ENCODE peak calls at places on chromosomes 3 and 15, in seven cellular contexts. F is AG04450, N is IMR-90, Z is psoas muscle, X is Peyer's patch, I is A673, R is ascending aorta. G is an unnamed sample.

GRCh38 chr3:10817506-10817905 is 1.5 kb downstream of the SLC6A11 start:
- DNase-seq in F (no peak), N (no peak), I (no peak), Z (no peak), X (no peak), R (no peak), G (peak; percentile 23)

GRCh38 chr3:70090322-70090913 is 90.9 kb downstream of the SAMMSON start:
- DNase-seq in I (peak; percentile 12), X (no peak), Z (no peak), F (no peak), N (peak; percentile 28), R (no peak), G (no peak)

GRCh38 chr15:57747206-57747605 is 40.7 kb downstream of the POLR2M start:
- DNase-seq in R (no peak), N (no peak), X (no peak), Z (peak; percentile 59), I (no peak), F (no peak), G (no peak)

GRCh38 chr15:76776480-76776879 is 128.7 kb downstream of the SCAPER start:
- DNase-seq in Z (no peak), F (no peak), I (no peak), X (no peak), R (no peak), N (no peak), G (no peak)

GRCh38 chr15:91263632-91264477 is 163.8 kb downstream of the SV2B start:
- DNase-seq in X (no peak), F (no peak), I (no peak), R (peak; percentile 27), N (peak; percentile 17), Z (peak; percentile 87), G (no peak)

GRCh38 chr3:31695280-31696008 is 162.7 kb downstream of the STT3B start:
- DNase-seq in I (peak; percentile 13), R (no peak), N (no peak), F (no peak), X (no peak), Z (no peak), G (no peak)

GRCh38 chr3:141393151-141394076 is 25.1 kb downstream of the ZBTB38 start:
- DNase-seq in N (no peak), X (no peak), Z (no peak), I (no peak), F (no peak), R (no peak), G (no peak)

GRCh38 chr15:72382146-72382545 is 6.3 kb upstream of the HEXA start:
- DNase-seq in R (no peak), X (no peak), N (no peak), F (no peak), I (no peak), Z (no peak), G (no peak)

GRCh38 chr3:30675774-30676173 is 69.4 kb downstream of the TGFBR2 start:
- DNase-seq in F (no peak), R (no peak), N (no peak), X (no peak), I (no peak), Z (no peak), G (no peak)

GRCh38 chr3:119181765-119182164 is 8.4 kb downstream of the UPK1B start:
- DNase-seq in N (no peak), F (no peak), X (no peak), R (no peak), I (no peak), Z (no peak), G (no peak)

GRCh38 chr3:128685001-128685726 is 34.5 kb upstream of the RPN1 start:
- DNase-seq in X (no peak), I (no peak), N (no peak), R (no peak), F (no peak), Z (no peak), G (no peak)

GRCh38 chr3:165852710-165853109 is 15.5 kb upstream of the BCHE start:
- DNase-seq in F (no peak), X (no peak), I (no peak), R (no peak), Z (no peak), N (no peak), G (no peak)

GRCh38 chr3:48960841-48961413 is 29.1 kb upstream of the P4HTM start:
- DNase-seq in X (no peak), N (no peak), Z (no peak), I (no peak), R (no peak), F (no peak), G (no peak)

GRCh38 chr3:125322166-125322565 is 53.0 kb downstream of the ZNF148 start:
- DNase-seq in F (peak; percentile 34), X (no peak), R (no peak), Z (peak; percentile 56), I (peak; percentile 92), N (peak; percentile 86), G (no peak)

GRCh38 chr3:185402561-185402960 is 39.6 kb downstream of the MAP3K13 start:
- DNase-seq in X (no peak), Z (no peak), N (peak; percentile 61), I (peak; percentile 84), R (no peak), F (peak; percentile 10), G (no peak)

GRCh38 chr15:59160880-59161593 is 45.6 kb upstream of the LDHAL6B start:
- DNase-seq in F (no peak), X (no peak), N (peak; percentile 20), Z (no peak), I (peak; percentile 24), R (no peak), G (no peak)

GRCh38 chr3:122938756-122939425 is 88.7 kb downstream of the SEMA5B start:
- DNase-seq in Z (no peak), N (no peak), I (no peak), R (no peak), F (no peak), X (no peak), G (no peak)

DNA sequence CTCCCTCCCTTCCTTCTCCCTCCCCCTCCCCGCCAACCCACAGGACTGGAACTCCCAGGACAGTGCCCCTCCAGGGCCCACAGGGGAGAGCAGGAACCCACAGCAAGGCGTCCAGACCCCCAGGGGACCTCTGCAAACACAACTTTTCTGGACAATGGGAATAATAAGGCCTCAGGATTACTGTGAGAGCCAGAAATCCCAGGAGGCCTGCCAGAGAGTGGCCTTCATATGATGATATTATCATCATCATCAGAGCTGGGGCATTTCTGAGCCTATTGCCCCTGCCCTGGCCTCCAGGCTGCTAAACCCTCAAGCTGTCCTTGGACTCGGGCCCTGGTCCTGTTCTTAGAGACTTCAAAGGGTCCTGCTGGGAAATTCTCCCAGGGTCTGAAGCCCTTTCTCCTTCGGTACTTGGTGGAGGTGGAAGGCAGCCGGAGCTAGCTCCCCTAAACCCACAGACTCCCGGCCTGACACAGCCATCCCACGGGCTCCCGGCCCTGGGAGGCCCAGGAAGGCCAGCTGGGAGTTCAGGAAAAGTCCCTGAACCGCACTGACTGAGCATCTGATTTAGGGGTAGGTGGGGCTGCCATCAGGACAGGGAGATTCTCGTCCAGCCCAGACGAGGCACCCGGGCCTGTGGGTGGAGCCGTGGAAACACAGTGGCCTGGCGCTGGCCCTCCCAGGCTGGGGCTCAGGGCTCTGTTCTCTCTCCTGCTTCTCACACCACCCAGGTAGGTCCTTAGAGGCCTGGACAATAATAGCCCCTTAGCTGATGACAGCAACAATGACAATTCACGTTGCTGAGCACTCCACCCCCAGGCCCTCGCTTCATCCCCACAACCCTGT is 4.9 kb downstream of the CALML4 start:
- DNase-seq in N (no peak), F (no peak), R (no peak), Z (no peak), X (no peak), I (no peak), G (no peak)
- H3K27ac ChIP-seq in N (no peak overlapping the region), F (no peak overlapping the region), R (no peak overlapping the region), Z (no peak overlapping the region), X (no peak overlapping the region), I (no peak overlapping the region), G (no peak overlapping the region)

GRCh38 chr15:41772720-41773331 is 1.5 kb upstream of the MAPKBP1 start:
- DNase-seq in I (peak; percentile 87), N (peak; percentile 80), Z (no peak), X (no peak), F (peak; percentile 63), R (no peak), G (peak; percentile 24)
- TF ChIP-seq CTCF in I (peak; percentile 87), N (peak; percentile 86), Z (peak; percentile 79), X (peak; percentile 91), F (peak; percentile 75), R (peak; percentile 76), G (peak; percentile 81)

GRCh38 chr3:44734646-44735168 is 5.3 kb downstream of the ZNF501 start:
- DNase-seq in R (no peak), I (no peak), F (no peak), X (no peak), Z (no peak), N (no peak), G (no peak)
- H3K9me3 ChIP-seq in R (peaks cover 69% of the 10 kb centered on the region), I (peaks cover 53% of the 10 kb centered on the region), F (peaks cover 46% of the 10 kb centered on the region), X (no peaks in the 10 kb centered on the region), Z (peaks cover 88% of the 10 kb centered on the region), N (peaks cover 62% of the 10 kb centered on the region), G (peaks cover 48% of the 10 kb centered on the region)

GRCh38 chr3:94303266-94303665 is 240.4 kb downstream of the NSUN3 start:
- DNase-seq in X (no peak), I (no peak), F (no peak), R (no peak), Z (no peak), N (no peak), G (no peak)

GRCh38 chr3:94304953-94305352 is 242.1 kb downstream of the NSUN3 start:
- DNase-seq in Z (no peak), R (no peak), F (no peak), X (no peak), I (no peak), N (no peak), G (no peak)

GRCh38 chr3:94305835-94306685 is 243.2 kb downstream of the NSUN3 start:
- DNase-seq in R (no peak), I (no peak), X (no peak), Z (no peak), N (no peak), F (no peak), G (no peak)

GRCh38 chr3:94301346-94301745 is 238.5 kb downstream of the NSUN3 start:
- DNase-seq in X (no peak), F (no peak), Z (no peak), N (no peak), R (no peak), I (no peak), G (no peak)

DNA sequence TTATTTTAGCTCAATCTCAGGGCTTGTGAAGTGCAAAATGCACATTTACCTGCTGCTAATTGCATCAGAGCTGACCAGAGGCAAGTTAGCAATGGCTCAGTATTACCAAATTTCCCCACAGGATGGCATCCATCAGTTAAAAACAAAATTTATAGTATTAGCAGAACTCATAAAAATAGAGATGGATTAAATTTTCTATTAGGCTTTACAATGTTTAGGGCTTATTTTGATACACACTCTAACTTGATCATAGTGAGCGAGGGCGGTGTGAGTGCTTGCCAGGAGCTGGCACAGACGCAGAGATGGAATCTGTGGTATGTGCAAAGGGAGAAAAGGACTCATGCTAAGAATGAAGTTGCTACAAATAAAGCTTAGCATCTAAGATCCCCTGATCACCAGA is 241.0 kb downstream of the NSUN3 start:
- DNase-seq in I (no peak), R (no peak), N (peak; percentile 1), Z (no peak), X (no peak), F (no peak), G (no peak)
- H3K27ac ChIP-seq in I (no peak overlapping the region), R (no peak overlapping the region), N (no peak overlapping the region), Z (no peak overlapping the region), X (no peak overlapping the region), F (no peak overlapping the region), G (no peak overlapping the region)

G was measured in CD8-positive, alpha-beta T cell.